ENCODE peak calls at places on chromosomes 7 and 10, in eight cellular contexts. D is GM12878, H is GM13976, J is heart left ventricle, A is PC-3, I is AG09309, Q is GM23338, B is tibial artery. T is an unnamed sample.

GRCh38 chr7:100079024-100079560 is 2.4 kb downstream of the ZNF3 start:
- DNase-seq in Q (no peak), J (no peak), D (no peak), I (no peak), H (no peak), B (no peak), A (no peak), T (no peak)

GRCh38 chr7:87398441-87398840 is 53.0 kb downstream of the CROT start:
- DNase-seq in A (peak), Q (no peak), D (no peak), I (no peak), H (no peak), J (no peak), B (no peak), T (no peak)

GRCh38 chr10:109191341-109191740 is 732.0 kb downstream of the XPNPEP1 start:
- DNase-seq in D (no peak), H (no peak), Q (no peak), I (no peak), B (no peak), J (no peak), A (no peak), T (no peak)

GRCh38 chr7:23594879-23595604 is 2.1 kb upstream of the CCDC126 start:
- DNase-seq in H (peak), A (peak), D (peak), I (no peak), Q (no peak), J (no peak), B (no peak), T (no peak)

GRCh38 chr10:11378835-11379234 is 232.6 kb downstream of the USP6NL start:
- DNase-seq in I (no peak), J (peak), D (no peak), B (no peak), A (no peak), Q (no peak), H (no peak), T (no peak)

GRCh38 chr7:101058355-101058754 is 26.9 kb upstream of the TRIM56 start:
- DNase-seq in H (peak), A (peak), J (peak), B (peak), I (no peak), Q (peak), D (no peak), T (peak)

GRCh38 chr7:48033922-48034321 is 1.4 kb upstream of the C7orf57 start:
- DNase-seq in B (no peak), Q (no peak), J (no peak), A (peak), I (no peak), D (no peak), H (no peak), T (no peak)

GRCh38 chr7:135147899-135148721 is at the start of gene TMEM140:
- DNase-seq in J (no peak), B (no peak), A (peak), I (no peak), H (peak), Q (no peak), D (peak), T (no peak)

GRCh38 chr10:5560844-5561703 is 36.3 kb downstream of the CALML3 start:
- DNase-seq in H (no peak), J (no peak), I (no peak), D (no peak), A (no peak), Q (no peak), B (no peak), T (no peak)

DNA sequence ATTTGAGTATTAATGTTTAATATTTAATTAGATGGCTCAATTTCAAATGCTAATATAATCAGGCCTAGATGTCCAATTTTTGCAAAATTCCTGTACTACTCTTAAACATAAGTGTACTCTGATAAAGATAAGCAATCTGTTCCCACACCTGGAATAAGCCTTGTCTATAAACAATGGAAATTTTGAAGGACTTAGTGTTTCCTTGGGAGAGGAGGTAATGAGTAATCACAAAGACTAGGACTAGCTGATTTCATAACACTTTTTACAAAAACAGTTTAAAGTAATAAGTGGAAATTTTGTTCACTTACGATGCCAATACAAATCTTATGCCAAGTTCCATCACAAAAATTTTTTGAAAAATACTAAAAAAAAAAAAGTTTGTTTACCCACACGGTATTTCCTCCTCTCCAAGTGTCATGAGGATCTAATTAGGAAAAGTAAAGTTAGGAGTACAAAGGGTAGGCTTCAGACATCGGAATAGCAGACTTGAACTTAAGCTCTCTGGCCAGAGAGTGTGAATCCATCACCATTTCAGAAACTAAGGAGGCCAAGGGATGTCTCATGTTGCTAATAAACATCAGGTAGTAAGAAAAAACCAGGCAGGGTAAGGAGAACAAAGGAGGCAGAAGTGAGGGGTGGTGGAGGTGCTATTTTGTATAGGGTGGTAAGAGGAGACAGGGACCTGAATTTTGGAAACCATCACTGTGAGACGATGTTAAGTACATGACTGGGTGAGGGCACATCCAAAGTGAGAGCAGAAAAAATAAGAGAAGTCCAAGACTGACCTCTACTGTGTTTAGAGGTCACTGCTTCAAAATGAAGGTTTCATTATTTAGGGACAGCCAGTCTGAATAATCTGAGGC is 61.3 kb downstream of the RAPGEF5 start:
- DNase-seq in J (no peak), B (no peak), A (no peak), I (no peak), Q (peak), H (no peak), D (no peak), T (no peak)
- TF ChIP-seq CTCF in J (no peak), B (no peak), A (no peak), I (peak), Q (peak), H (no peak), D (no peak), T (no peak)

GRCh38 chr7:97873606-97874005 is 1.4 kb upstream of the ASNS start:
- DNase-seq in A (no peak), Q (peak), D (no peak), I (no peak), J (no peak), H (no peak), B (no peak), T (no peak)

GRCh38 chr7:97871659-97872024 is 566 bp downstream of the ASNS start:
- DNase-seq in D (peak), B (no peak), I (no peak), A (peak), Q (peak), H (no peak), J (no peak), T (peak)

GRCh38 chr7:97868788-97869187 is 3.4 kb downstream of the ASNS start:
- DNase-seq in D (no peak), H (no peak), A (no peak), J (no peak), B (no peak), I (no peak), Q (no peak), T (no peak)

GRCh38 chr7:97868314-97868713 is 3.9 kb downstream of the ASNS start:
- DNase-seq in I (no peak), D (no peak), Q (no peak), A (no peak), B (no peak), H (no peak), J (no peak), T (no peak)

GRCh38 chr7:97872025-97872669 is at the start of gene ASNS:
- DNase-seq in I (peak), J (peak), B (peak), D (peak), H (peak), Q (peak), A (peak), T (peak)
- TF ChIP-seq CTCF in I (peak), J (no peak), B (no peak), D (no peak), H (no peak), Q (no peak), A (no peak), T (no peak)

GRCh38 chr10:30510184-30510931 is 76.4 kb downstream of the MAP3K8 start:
- DNase-seq in Q (no peak), B (peak), I (peak), A (peak), H (peak), D (no peak), J (no peak), T (no peak)
- TF ChIP-seq CTCF in Q (no peak), B (peak), I (peak), A (peak), H (no peak), D (peak), J (no peak), T (no peak)

GRCh38 chr10:98916751-98917150 is 318.9 kb downstream of the HPSE2 start:
- DNase-seq in Q (peak), I (no peak), H (no peak), D (no peak), B (no peak), J (no peak), A (no peak), T (no peak)
- TF ChIP-seq CTCF in Q (no peak), I (no peak), H (no peak), D (no peak), B (no peak), J (no peak), A (no peak), T (no peak)

DNA sequence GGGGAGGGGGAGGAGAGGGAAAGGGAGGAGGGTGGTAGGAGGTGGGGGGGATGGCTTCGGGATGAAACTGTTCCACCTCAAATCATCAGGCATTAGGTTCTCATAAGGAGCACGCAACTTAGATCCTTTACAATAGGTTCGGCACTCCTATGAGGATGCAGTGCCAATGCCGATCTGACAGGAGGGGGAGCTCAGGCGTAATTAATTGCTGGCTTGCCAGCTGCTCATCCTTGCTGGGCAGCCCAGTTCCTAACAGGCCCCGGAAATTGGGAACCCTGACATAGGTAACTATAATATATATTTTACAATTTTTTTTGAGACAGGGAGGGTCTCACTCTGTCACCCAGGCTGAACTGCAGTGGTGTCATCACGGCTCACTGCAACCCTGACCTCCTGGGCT is 118.8 kb upstream of the SFMBT2 start:
- DNase-seq in B (no peak), J (peak), A (peak), H (no peak), I (no peak), D (no peak), Q (peak), T (no peak)
- TF ChIP-seq CTCF in B (peak), J (peak), A (no peak), H (no peak), I (peak), D (no peak), Q (peak), T (no peak)

GRCh38 chr7:231030-231857 is 38.9 kb downstream of the FAM20C start:
- DNase-seq in J (no peak), A (no peak), Q (peak), D (no peak), I (no peak), H (no peak), B (no peak), T (no peak)
- TF ChIP-seq CTCF in J (no peak), A (peak), Q (peak), D (no peak), I (peak), H (no peak), B (no peak), T (no peak)

GRCh38 chr10:60296073-60296472 is 93.6 kb downstream of the ANK3 start:
- DNase-seq in B (no peak), I (no peak), A (no peak), D (no peak), Q (no peak), H (no peak), J (no peak), T (no peak)
- TF ChIP-seq CTCF in B (no peak), I (no peak), A (no peak), D (no peak), Q (no peak), H (no peak), J (no peak), T (no peak)

DNA sequence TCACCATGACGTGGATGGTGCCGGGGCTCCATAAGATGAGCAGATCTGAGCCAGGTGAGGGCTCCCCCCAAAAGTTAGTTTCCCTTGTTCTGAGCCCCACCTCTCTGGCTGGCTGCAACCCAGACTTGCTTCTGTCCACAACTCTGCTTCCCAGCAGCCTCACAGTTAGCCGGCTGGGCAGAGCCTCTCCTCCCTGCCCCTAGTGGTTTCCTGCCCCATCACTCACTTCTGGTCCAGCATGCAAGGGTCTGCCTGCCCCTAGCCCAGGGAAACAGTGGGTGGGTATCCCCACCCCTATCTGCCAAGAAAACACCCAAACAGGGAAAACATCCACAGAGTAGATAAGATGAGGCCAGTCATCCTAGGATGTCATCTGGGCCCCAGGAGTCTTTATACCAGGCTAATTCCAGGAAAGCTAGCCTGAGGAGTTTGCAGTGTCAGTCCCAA is 342.0 kb downstream of the GRID1 start:
- DNase-seq in J (peak), I (no peak), H (no peak), B (no peak), Q (no peak), D (no peak), A (no peak), T (no peak)
- TF ChIP-seq CTCF in J (no peak), I (no peak), H (no peak), B (no peak), Q (no peak), D (no peak), A (no peak), T (no peak)